ENCODE peak calls at places on chromosomes 2 and 18, in nine cellular contexts. F is NCI-H1436 treated with DMSO at 0.1 percent for 48 hours; Q is NCI-H774; R is stimulated activated CD4-positive, alpha-beta T cell treated with anti-CD3 and anti-CD28 coated beads, Interleukin-1b, Interleukin-23, amount 100 ng/mL, for 48 hours; B is EL; Z is A549; D is lung; N is neuronal stem cell; Y is ACHN. I is an unnamed sample.

GRCh38 chr2:45821558-45822271 is 170.2 kb downstream of the PRKCE start:
- DNase-seq in B (peak; percentile 48), F (no peak), Y (peak; percentile 43), Z (peak; percentile 62), N (no peak), R (no peak), Q (peak; percentile 19), D (peak; percentile 90), I (no peak)

GRCh38 chr18:61596296-61596695 is 263.1 kb downstream of the CDH20 start:
- DNase-seq in N (no peak), D (no peak), Q (no peak), Y (no peak), R (no peak), Z (no peak), F (no peak), B (no peak), I (no peak)

GRCh38 chr2:182103531-182103930 is 117.9 kb downstream of the PPP1R1C start:
- DNase-seq in N (peak; percentile 15), Q (no peak), B (no peak), R (no peak), D (no peak), Y (no peak), F (no peak), Z (no peak), I (no peak)

GRCh38 chr2:234257859-234258561 is 207.5 kb downstream of the SPP2 start:
- DNase-seq in D (peak; percentile 41), F (peak; percentile 31), Q (no peak), R (peak; percentile 55), B (peak; percentile 96), Y (peak; percentile 100), N (peak; percentile 12), Z (peak; percentile 97), I (peak; percentile 45)

GRCh38 chr2:159285929-159286708 is at the start of gene WDSUB1:
- DNase-seq in N (peak; percentile 50), F (no peak), Y (peak; percentile 71), D (peak; percentile 71), Q (peak; percentile 37), Z (peak; percentile 39), R (peak; percentile 23), B (peak; percentile 80), I (no peak)

GRCh38 chr2:215171151-215171550 is 32.7 kb upstream of the ABCA12 start:
- DNase-seq in D (no peak), Z (no peak), F (no peak), N (no peak), B (peak; percentile 66), Q (no peak), R (no peak), Y (peak; percentile 38), I (no peak)

GRCh38 chr2:117936871-117937428 is 76.9 kb downstream of the CCDC93 start:
- DNase-seq in R (no peak), B (no peak), D (no peak), Z (no peak), Q (no peak), Y (no peak), F (no peak), N (no peak), I (no peak)

GRCh38 chr18:13019301-13019700 is 28.1 kb downstream of the CEP192 start:
- DNase-seq in B (no peak), Y (no peak), R (no peak), F (no peak), N (no peak), Z (no peak), Q (no peak), D (no peak), I (no peak)

GRCh38 chr2:156689945-156690344 is 253.8 kb downstream of the GPD2 start:
- DNase-seq in Q (no peak), Y (no peak), R (no peak), N (no peak), Z (no peak), F (no peak), B (no peak), D (no peak), I (no peak)

GRCh38 chr2:56768973-56769372 is 585.2 kb downstream of the CCDC85A start:
- DNase-seq in B (no peak), Y (no peak), N (no peak), Q (no peak), F (no peak), Z (no peak), R (no peak), D (no peak), I (no peak)

GRCh38 chr2:105294844-105295481 is 34.6 kb downstream of the TGFBRAP1 start:
- DNase-seq in B (peak; percentile 64), Z (peak; percentile 66), R (peak; percentile 6), Q (no peak), N (peak; percentile 58), F (no peak), Y (peak; percentile 81), D (no peak), I (no peak)

GRCh38 chr2:195612515-195613495 is 44.2 kb upstream of the SLC39A10 start:
- DNase-seq in Q (no peak), B (peak; percentile 83), R (no peak), N (peak; percentile 56), D (peak; percentile 32), Y (peak; percentile 89), Z (peak; percentile 61), F (no peak), I (no peak)

GRCh38 chr18:73848656-73849055 is 299.0 kb downstream of the FBXO15 start:
- DNase-seq in N (no peak), R (no peak), F (no peak), Q (no peak), D (no peak), Z (no peak), Y (no peak), B (peak; percentile 63), I (no peak)

I was measured in T-helper 2 cell treated with Interferon-gamma antibody and Interleukin-4, amounts not matched to agents 5 μg/mL and 100 μg/mL, for 36 hours.